ENCODE peak calls at places on chromosomes 1 and 21, in seven cellular contexts. O is GM12892, I is K562, D is spleen, Q is stomach, C is breast epithelium, J is sigmoid colon. L is an unnamed sample.

GRCh38 chr1:179875606-179876288 is 1.9 kb downstream of the TOR1AIP2 start:
- DNase-seq in Q (no peak), O (no peak), J (no peak), C (no peak), I (no peak), D (no peak), L (no peak)

GRCh38 chr1:88021529-88021928 is 662.5 kb upstream of the PKN2 start:
- DNase-seq in Q (no peak), C (no peak), D (no peak), J (no peak), O (no peak), I (no peak), L (no peak)

GRCh38 chr1:214808845-214809460 is 206.0 kb downstream of the CENPF start:
- DNase-seq in I (no peak), C (no peak), Q (no peak), J (no peak), O (no peak), D (no peak), L (no peak)

GRCh38 chr1:209758360-209758759 is 2.5 kb downstream of the TRAF3IP3 start:
- DNase-seq in Q (no peak), I (no peak), J (no peak), D (no peak), C (no peak), O (no peak), L (no peak)

GRCh38 chr1:38114231-38114630 is 67.6 kb upstream of the POU3F1 start:
- DNase-seq in J (no peak), Q (peak), I (no peak), D (no peak), C (peak), O (no peak), L (no peak)

GRCh38 chr1:30525980-30526651 is 197.3 kb downstream of the MATN1 start:
- DNase-seq in Q (peak), J (no peak), O (no peak), D (peak), C (no peak), I (no peak), L (peak)

GRCh38 chr21:41739936-41740335 is 26.9 kb downstream of the RIPK4 start:
- DNase-seq in I (no peak), D (no peak), Q (no peak), O (no peak), C (no peak), J (no peak), L (no peak)

GRCh38 chr1:180515364-180515763 is 13.0 kb upstream of the ACBD6 start:
- DNase-seq in Q (no peak), O (no peak), D (no peak), J (no peak), C (no peak), I (no peak), L (no peak)

GRCh38 chr1:60283690-60284089 is 210.1 kb upstream of the C1orf87 start:
- DNase-seq in D (no peak), J (no peak), C (no peak), O (no peak), I (no peak), Q (peak), L (no peak)

GRCh38 chr1:7225711-7226505 is 440.7 kb downstream of the CAMTA1 start:
- DNase-seq in D (peak), I (no peak), Q (no peak), J (no peak), C (no peak), O (no peak), L (no peak)

GRCh38 chr1:27572679-27573426 is 31.1 kb downstream of the AHDC1 start:
- DNase-seq in I (peak), O (no peak), J (peak), D (no peak), Q (no peak), C (no peak), L (no peak)

GRCh38 chr21:31349208-31349607 is 5.1 kb upstream of the TIAM1 start:
- DNase-seq in O (no peak), Q (no peak), I (no peak), D (no peak), C (no peak), J (no peak), L (no peak)

GRCh38 chr1:155938220-155938627 is 3.2 kb upstream of the RXFP4 start:
- DNase-seq in O (no peak), C (no peak), Q (no peak), J (no peak), I (peak), D (no peak), L (no peak)

GRCh38 chr1:10830961-10831669 is 34.7 kb upstream of the CASZ1 start:
- DNase-seq in D (no peak), C (no peak), Q (no peak), O (no peak), J (no peak), I (no peak), L (no peak)

GRCh38 chr1:172637522-172637921 is 21.4 kb upstream of the FASLG start:
- DNase-seq in O (no peak), C (no peak), Q (no peak), J (no peak), D (no peak), I (peak), L (no peak)

GRCh38 chr1:171817511-171818265 is 23.6 kb upstream of the DNM3 start:
- DNase-seq in C (no peak), Q (no peak), I (no peak), J (no peak), D (no peak), O (no peak), L (no peak)

GRCh38 chr1:240350910-240351331 is 259.2 kb downstream of the FMN2 start:
- DNase-seq in I (no peak), D (no peak), J (no peak), Q (no peak), C (no peak), O (no peak), L (no peak)

GRCh38 chr1:32538887-32539583 is at the start of gene ZBTB8A:
- DNase-seq in O (no peak), I (peak), Q (peak), D (no peak), C (peak), J (peak), L (no peak)

GRCh38 chr1:171257207-171258052 is 9.1 kb downstream of the FMO1 start:
- DNase-seq in I (no peak), O (no peak), J (peak), C (peak), Q (peak), D (peak), L (peak)

GRCh38 chr1:230864441-230864840 is 3.9 kb downstream of the C1orf198 start:
- DNase-seq in Q (no peak), D (peak), J (no peak), C (no peak), O (no peak), I (no peak), L (no peak)

GRCh38 chr1:202247837-202248795 is 54.5 kb downstream of the LGR6 start:
- DNase-seq in J (peak), I (no peak), Q (no peak), C (no peak), O (no peak), D (peak), L (no peak)

GRCh38 chr21:41952568-41953248 is 1.1 kb downstream of the C2CD2 start:
- DNase-seq in O (no peak), C (no peak), J (no peak), D (peak), Q (no peak), I (no peak), L (no peak)

GRCh38 chr1:46490603-46491499 is 1.2 kb downstream of the DMBX1 start:
- DNase-seq in Q (no peak), D (peak), O (no peak), I (no peak), C (no peak), J (no peak), L (no peak)

GRCh38 chr1:97270508-97271307 is 549.1 kb downstream of the PTBP2 start:
- DNase-seq in C (no peak), J (no peak), Q (no peak), I (no peak), O (no peak), D (no peak), L (no peak)

GRCh38 chr1:15188145-15188544 is 34.6 kb downstream of the TMEM51 start:
- DNase-seq in I (no peak), C (no peak), D (no peak), Q (no peak), J (no peak), O (no peak), L (no peak)

GRCh38 chr1:226937940-226938725 is 2.0 kb upstream of the COQ8A start:
- DNase-seq in C (no peak), D (no peak), O (no peak), J (no peak), Q (no peak), I (no peak), L (no peak)

GRCh38 chr1:226939439-226940028 is 560 bp upstream of the COQ8A start:
- DNase-seq in C (peak), Q (peak), I (peak), O (peak), D (peak), J (peak), L (no peak)

GRCh38 chr1:226940806-226941067 is 643 bp downstream of the COQ8A start:
- DNase-seq in I (no peak), Q (no peak), C (no peak), D (no peak), O (no peak), J (no peak), L (no peak)

GRCh38 chr1:226938903-226939438 is 1.1 kb upstream of the COQ8A start:
- DNase-seq in J (no peak), I (no peak), C (no peak), Q (no peak), O (no peak), D (no peak), L (no peak)

GRCh38 chr1:226940029-226940805 is at the start of gene COQ8A:
- DNase-seq in I (peak), D (peak), O (peak), C (peak), Q (peak), J (peak), L (peak)
- TF ChIP-seq POLR2AphosphoS5 in I (no peak), D (peak), O (no peak), C (no peak), Q (peak), J (no peak), L (no peak)

GRCh38 chr1:8733463-8733862 is 84.0 kb downstream of the RERE start:
- DNase-seq in J (no peak), C (no peak), I (no peak), Q (peak), O (no peak), D (no peak), L (no peak)
- TF ChIP-seq POLR2A in J (no peak), C (no peak), I (no peak), Q (no peak), O (no peak), D (no peak), L (no peak)

GRCh38 chr1:84698151-84698651 is 7.9 kb upstream of the SSX2IP start:
- DNase-seq in Q (no peak), D (no peak), O (no peak), J (no peak), C (no peak), I (no peak), L (no peak)
- TF ChIP-seq POLR2AphosphoS5 in Q (peak), D (no peak), O (no peak), J (peak), C (no peak), I (no peak), L (no peak)

DNA sequence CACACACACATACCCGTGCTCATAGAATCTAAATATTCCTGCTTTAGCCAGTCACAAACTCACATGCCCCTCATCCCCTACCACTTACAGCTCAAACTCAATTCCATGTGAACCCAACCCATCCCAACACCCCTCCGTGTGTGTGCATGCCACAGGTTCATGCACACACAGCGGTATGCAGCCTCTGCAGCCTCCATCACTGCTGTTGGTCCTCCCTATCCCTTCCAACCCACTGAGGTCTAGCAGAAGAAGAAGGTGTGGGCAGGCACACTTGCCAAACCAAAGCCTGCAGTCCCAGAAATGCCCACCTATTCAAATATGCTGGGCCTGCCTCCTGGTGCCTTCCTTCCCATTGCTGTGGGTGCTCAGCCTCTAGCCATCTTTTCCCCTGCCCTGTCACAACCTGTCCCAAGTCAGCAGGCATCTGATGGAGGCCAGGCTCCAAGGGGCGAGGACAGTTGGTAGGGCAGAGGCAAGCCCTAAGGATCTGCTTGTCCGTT is 26.2 kb downstream of the SLC2A1 start:
- DNase-seq in D (peak), J (no peak), C (no peak), O (no peak), I (no peak), Q (no peak), L (no peak)
- TF ChIP-seq POLR2A in D (no peak), J (no peak), C (no peak), O (no peak), I (no peak), Q (no peak), L (no peak)

GRCh38 chr1:151612506-151613274 is 840 bp downstream of the SNX27 start:
- DNase-seq in D (no peak), J (no peak), Q (no peak), O (peak), I (peak), C (no peak), L (no peak)

GRCh38 chr1:151611288-151611790 is 511 bp upstream of the SNX27 start:
- DNase-seq in O (no peak), Q (peak), C (peak), D (no peak), J (peak), I (peak), L (peak)

GRCh38 chr1:151611832-151612505 is at the start of gene SNX27:
- DNase-seq in O (peak), Q (peak), J (peak), D (peak), C (peak), I (peak), L (peak)

GRCh38 chr1:151615711-151616504 is 4.1 kb downstream of the SNX27 start:
- DNase-seq in C (no peak), Q (no peak), O (no peak), J (no peak), I (no peak), D (no peak), L (no peak)

GRCh38 chr1:151613275-151613867 is 1.5 kb downstream of the SNX27 start:
- DNase-seq in J (peak), O (no peak), Q (no peak), I (no peak), C (no peak), D (no peak), L (no peak)
- TF ChIP-seq POLR2AphosphoS5 in J (peak), O (no peak), Q (no peak), I (no peak), C (no peak), D (no peak), L (no peak)

GRCh38 chr1:223711173-223711572 is 1.2 kb upstream of the CAPN2 start:
- DNase-seq in O (no peak), Q (peak), D (no peak), C (no peak), I (no peak), J (no peak), L (no peak)
- TF ChIP-seq POLR2A in O (no peak), Q (no peak), D (no peak), C (no peak), I (no peak), J (no peak), L (no peak)

L was measured in suprapubic skin.